ENCODE peak calls at places on chromosomes 12 and 14, in five cellular contexts. X is trophoblast cell, U is neuronal stem cell, G is H9, S is H1. I is an unnamed sample.

GRCh38 chr14:96614528-96614927 is 112.3 kb downstream of the PAPOLA start:
- DNase-seq in G (no peak), U (no peak), S (no peak), X (no peak), I (no peak)

GRCh38 chr14:66140213-66140918 is 345.8 kb upstream of the CCDC196 start:
- DNase-seq in G (no peak), S (no peak), X (no peak), U (no peak), I (no peak)

GRCh38 chr12:3604750-3605638 is 114.0 kb downstream of the PRMT8 start:
- DNase-seq in X (no peak), U (no peak), G (peak; percentile 74), S (peak; percentile 31), I (no peak)

GRCh38 chr14:93824518-93825234 is 36.4 kb upstream of the PRIMA1 start:
- DNase-seq in U (no peak), S (no peak), X (no peak), G (no peak), I (no peak)

GRCh38 chr14:66495214-66496098 is 9.3 kb downstream of the CCDC196 start:
- DNase-seq in X (peak; percentile 66), G (peak; percentile 31), U (peak; percentile 32), S (no peak), I (peak; percentile 68)

GRCh38 chr12:92503029-92503931 is 199.5 kb upstream of the PLEKHG7 start:
- DNase-seq in G (no peak), S (no peak), X (no peak), U (no peak), I (peak; percentile 27)

GRCh38 chr14:102362084-102362483 is 606 bp downstream of the CINP start:
- DNase-seq in G (no peak), U (no peak), S (no peak), X (peak; percentile 45), I (peak; percentile 58)

GRCh38 chr12:43836455-43836989 is 641 bp downstream of the TMEM117 start:
- DNase-seq in S (no peak), U (no peak), G (no peak), X (no peak), I (peak; percentile 61)

GRCh38 chr12:104490850-104491249 is 34.1 kb downstream of the CHST11 start:
- DNase-seq in U (no peak), S (no peak), G (no peak), X (no peak), I (no peak)

GRCh38 chr12:93176166-93176565 is 201.6 kb upstream of the NUDT4 start:
- DNase-seq in G (no peak), S (no peak), X (no peak), U (no peak), I (peak; percentile 69)

GRCh38 chr12:38411426-38411825 is 94.9 kb downstream of the ALG10B start:
- DNase-seq in S (no peak), G (no peak), U (no peak), X (no peak), I (no peak)

GRCh38 chr12:100955139-100955538 is 160.6 kb downstream of the ANO4 start:
- DNase-seq in U (no peak), X (no peak), S (no peak), G (peak; percentile 86), I (peak; percentile 70)

GRCh38 chr12:91766454-91766853 is 379.2 kb downstream of the BTG1 start:
- DNase-seq in U (no peak), X (no peak), S (no peak), G (no peak), I (no peak)

GRCh38 chr14:103697196-103697595 is 18.1 kb downstream of the XRCC3 start:
- DNase-seq in U (no peak), X (no peak), G (no peak), S (no peak), I (no peak)
- H2BK12ac ChIP-seq in U (no peak overlapping the region), X (no peak overlapping the region), G (no peak overlapping the region), S (no peak overlapping the region), I (no peak overlapping the region)

GRCh38 chr12:10210225-10210624 is 2.5 kb upstream of the GABARAPL1 start:
- DNase-seq in X (no peak), G (no peak), U (no peak), S (no peak), I (no peak)
- H2BK12ac ChIP-seq in X (no peak overlapping the region), G (no peak overlapping the region), U (no peak overlapping the region), S (no peak overlapping the region), I (no peak overlapping the region)

GRCh38 chr14:29354446-29354845 is 573.2 kb downstream of the PRKD1 start:
- DNase-seq in S (no peak), G (no peak), U (no peak), X (no peak), I (no peak)

GRCh38 chr14:29350496-29350895 is 577.2 kb downstream of the PRKD1 start:
- DNase-seq in X (no peak), S (no peak), G (no peak), U (no peak), I (no peak)

GRCh38 chr14:29352681-29353080 is 575.0 kb downstream of the PRKD1 start:
- DNase-seq in X (no peak), G (no peak), S (no peak), U (no peak), I (no peak)

GRCh38 chr14:29353473-29353872 is 574.2 kb downstream of the PRKD1 start:
- DNase-seq in U (no peak), S (no peak), G (no peak), X (no peak), I (no peak)

DNA sequence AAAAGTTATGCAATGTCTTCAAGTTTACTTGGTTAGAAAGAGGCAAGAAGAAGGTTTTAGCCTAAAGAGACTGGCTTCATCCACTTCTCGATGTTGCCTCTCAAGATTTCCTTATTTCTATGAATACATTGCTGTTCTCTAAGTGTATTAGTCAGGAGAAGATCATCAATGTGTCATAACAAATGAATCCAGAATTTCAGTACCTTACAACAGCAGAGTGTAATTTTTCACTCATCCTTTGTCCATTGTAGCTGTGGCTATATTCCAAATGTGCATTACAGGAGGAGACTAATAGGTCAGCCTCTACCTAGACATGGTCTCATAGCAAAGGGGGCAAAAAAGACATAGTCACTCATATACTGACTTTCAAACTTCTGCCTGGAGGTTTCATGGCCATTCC is 579.1 kb downstream of the PRKD1 start:
- DNase-seq in X (no peak), S (no peak), U (no peak), G (no peak), I (no peak)
- H2BK12ac ChIP-seq in X (no peak overlapping the region), S (no peak overlapping the region), U (no peak overlapping the region), G (no peak overlapping the region), I (no peak overlapping the region)

DNA sequence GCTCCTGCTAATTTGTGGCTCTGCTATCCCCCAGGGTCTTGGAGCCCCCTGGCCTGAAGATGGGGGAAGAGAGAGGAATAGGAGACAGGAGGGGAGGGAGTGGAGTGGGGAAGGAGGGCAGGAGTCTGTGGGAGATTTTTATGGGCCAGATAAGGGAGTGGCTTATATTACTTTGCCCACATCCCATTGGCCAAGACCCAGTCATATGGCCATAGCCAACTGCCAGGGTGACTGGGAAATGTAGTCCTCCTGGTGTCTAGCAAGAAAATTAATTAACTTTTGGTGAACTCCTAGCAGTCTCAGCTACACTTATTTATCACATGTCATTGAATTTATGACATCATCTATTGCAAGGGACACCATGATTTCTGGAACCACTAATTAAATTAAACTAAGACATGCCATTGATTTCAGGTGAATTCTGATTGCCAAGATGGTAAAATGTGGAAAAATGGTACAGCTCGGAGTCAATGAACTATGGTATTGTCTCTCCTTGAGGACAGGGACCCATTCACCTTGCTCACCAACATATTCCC is 50.3 kb downstream of the ESRRB start:
- DNase-seq in G (no peak), X (no peak), U (no peak), S (no peak), I (no peak)
- H2BK12ac ChIP-seq in G (no peak overlapping the region), X (no peak overlapping the region), U (no peak overlapping the region), S (no peak overlapping the region), I (no peak overlapping the region)

DNA sequence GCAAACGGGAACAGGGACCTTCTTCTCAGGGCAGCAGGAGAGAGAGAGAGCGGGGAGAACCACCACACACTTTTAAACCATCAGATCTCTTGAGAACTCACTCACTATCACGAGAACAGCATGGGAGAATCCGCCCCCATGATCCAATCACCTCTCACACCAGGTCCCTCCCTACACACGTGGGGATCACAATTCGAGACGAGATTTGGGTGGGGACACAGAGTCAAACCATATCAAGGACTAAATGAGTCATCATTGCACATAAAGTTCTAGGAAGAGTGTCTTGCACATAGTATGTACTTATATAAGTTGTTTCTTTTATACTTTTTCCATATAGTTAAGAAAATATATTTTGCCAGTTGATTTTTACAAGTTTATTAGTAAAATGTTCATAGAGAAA is 17.6 kb upstream of the NTN4 start:
- DNase-seq in X (no peak), U (no peak), G (no peak), S (no peak), I (no peak)
- H2BK12ac ChIP-seq in X (no peak overlapping the region), U (no peak overlapping the region), G (no peak overlapping the region), S (no peak overlapping the region), I (no peak overlapping the region)

DNA sequence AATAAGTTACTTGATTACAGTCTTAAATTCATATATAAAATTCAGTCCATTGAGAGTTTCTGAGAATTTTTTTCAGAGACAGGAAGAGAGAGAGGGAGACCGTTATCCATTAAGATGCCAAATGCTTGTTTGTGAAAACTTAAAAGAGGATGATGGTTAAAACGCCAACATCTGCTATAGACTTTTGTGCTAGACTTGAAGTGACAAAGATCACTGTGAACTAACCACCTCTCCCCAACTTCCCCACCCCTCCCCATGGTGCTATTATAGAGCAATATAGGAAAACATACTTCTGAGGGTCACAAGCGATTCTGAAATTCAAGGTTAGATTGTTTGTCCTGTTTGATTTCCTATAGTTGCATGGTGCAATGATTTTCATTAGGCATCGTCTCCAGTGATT is 440.8 kb downstream of the RMST start:
- DNase-seq in S (no peak), X (no peak), G (no peak), U (no peak), I (no peak)
- H2BK12ac ChIP-seq in S (no peak overlapping the region), X (no peak overlapping the region), G (no peak overlapping the region), U (no peak overlapping the region), I (no peak overlapping the region)

GRCh38 chr12:21248679-21249078 is 86.0 kb downstream of the SLCO1A2 start:
- DNase-seq in X (peak; percentile 57), G (no peak), U (no peak), S (no peak), I (peak; percentile 5)
- H2BK12ac ChIP-seq in X (no peak overlapping the region), G (no peak overlapping the region), U (no peak overlapping the region), S (no peak overlapping the region), I (no peak overlapping the region)

I was measured in mesenchymal stem cell.